ENCODE peak calls at places on chromosomes 6 and 20, in six cellular contexts. One of them, this sample, is unnamed.

GRCh38 chr6:16108996-16109658 is 19.8 kb upstream of the MYLIP start:
- DNase-seq in sigmoid colon: no peak
- DNase-seq in endothelial cell: no peak
- DNase-seq in IMR-90: no peak
- DNase-seq in mucosa of descending colon: no peak
- DNase-seq in uterus: peak
- DNase-seq in this sample: no peak

GRCh38 chr6:111361648-111362047 is 121.4 kb downstream of the REV3L start:
- DNase-seq in mucosa of descending colon: peak
- DNase-seq in IMR-90: peak
- DNase-seq in sigmoid colon: no peak
- DNase-seq in uterus: no peak
- DNase-seq in endothelial cell: peak
- DNase-seq in this sample: no peak

GRCh38 chr6:53741417-53741816 is 53.4 kb upstream of the LRRC1 start:
- DNase-seq in uterus: no peak
- DNase-seq in IMR-90: no peak
- DNase-seq in sigmoid colon: no peak
- DNase-seq in endothelial cell: no peak
- DNase-seq in mucosa of descending colon: no peak
- DNase-seq in this sample: no peak

GRCh38 chr20:36284751-36285150 is 21.4 kb upstream of the DLGAP4 start:
- DNase-seq in sigmoid colon: peak
- DNase-seq in endothelial cell: no peak
- DNase-seq in uterus: no peak
- DNase-seq in IMR-90: no peak
- DNase-seq in mucosa of descending colon: no peak
- DNase-seq in this sample: no peak

GRCh38 chr6:5471637-5472430 is 210.5 kb downstream of the FARS2 start:
- DNase-seq in IMR-90: no peak
- DNase-seq in endothelial cell: peak
- DNase-seq in mucosa of descending colon: no peak
- DNase-seq in uterus: no peak
- DNase-seq in sigmoid colon: no peak
- DNase-seq in this sample: no peak

GRCh38 chr20:38454556-38455473 is 17.8 kb upstream of the RALGAPB start:
- DNase-seq in mucosa of descending colon: no peak
- DNase-seq in endothelial cell: no peak
- DNase-seq in IMR-90: no peak
- DNase-seq in sigmoid colon: peak
- DNase-seq in uterus: no peak
- DNase-seq in this sample: no peak

GRCh38 chr20:44780226-44780625 is 30.1 kb downstream of the RIMS4 start:
- DNase-seq in uterus: no peak
- DNase-seq in endothelial cell: peak
- DNase-seq in mucosa of descending colon: peak
- DNase-seq in sigmoid colon: no peak
- DNase-seq in IMR-90: peak
- DNase-seq in this sample: no peak

GRCh38 chr20:56414842-56415765 is 3.0 kb downstream of the CASS4 start:
- DNase-seq in IMR-90: peak
- DNase-seq in endothelial cell: no peak
- DNase-seq in uterus: no peak
- DNase-seq in sigmoid colon: no peak
- DNase-seq in mucosa of descending colon: no peak
- DNase-seq in this sample: no peak

GRCh38 chr20:15875446-15875845 is 697.8 kb downstream of the KIF16B start:
- DNase-seq in uterus: no peak
- DNase-seq in sigmoid colon: no peak
- DNase-seq in endothelial cell: no peak
- DNase-seq in mucosa of descending colon: no peak
- DNase-seq in IMR-90: no peak
- DNase-seq in this sample: no peak

GRCh38 chr6:128474481-128474880 is 45.9 kb downstream of the PTPRK start:
- DNase-seq in mucosa of descending colon: no peak
- DNase-seq in IMR-90: peak
- DNase-seq in uterus: no peak
- DNase-seq in sigmoid colon: no peak
- DNase-seq in endothelial cell: no peak
- DNase-seq in this sample: no peak

GRCh38 chr6:89145461-89145961 is 344 bp upstream of the PM20D2 start:
- DNase-seq in sigmoid colon: no peak
- DNase-seq in mucosa of descending colon: peak
- DNase-seq in uterus: no peak
- DNase-seq in endothelial cell: no peak
- DNase-seq in IMR-90: peak
- DNase-seq in this sample: no peak

GRCh38 chr6:153090241-153090930 is 40.7 kb downstream of the RGS17 start:
- DNase-seq in sigmoid colon: no peak
- DNase-seq in uterus: no peak
- DNase-seq in IMR-90: peak
- DNase-seq in endothelial cell: no peak
- DNase-seq in mucosa of descending colon: no peak
- DNase-seq in this sample: no peak

GRCh38 chr6:169828176-169828575 is 76.8 kb downstream of the ERMARD start:
- DNase-seq in mucosa of descending colon: no peak
- DNase-seq in endothelial cell: no peak
- DNase-seq in IMR-90: no peak
- DNase-seq in uterus: no peak
- DNase-seq in sigmoid colon: no peak
- DNase-seq in this sample: no peak

GRCh38 chr6:145713746-145714145 is 21.6 kb downstream of the EPM2A start:
- DNase-seq in sigmoid colon: no peak
- DNase-seq in mucosa of descending colon: no peak
- DNase-seq in IMR-90: no peak
- DNase-seq in uterus: no peak
- DNase-seq in endothelial cell: no peak
- DNase-seq in this sample: no peak

GRCh38 chr6:15879372-15880261 is 216.8 kb upstream of the DTNBP1 start:
- DNase-seq in sigmoid colon: peak
- DNase-seq in mucosa of descending colon: peak
- DNase-seq in IMR-90: peak
- DNase-seq in uterus: peak
- DNase-seq in endothelial cell: no peak
- DNase-seq in this sample: no peak

GRCh38 chr6:12138377-12138776 is 126.3 kb downstream of the HIVEP1 start:
- DNase-seq in mucosa of descending colon: no peak
- DNase-seq in sigmoid colon: no peak
- DNase-seq in uterus: no peak
- DNase-seq in IMR-90: no peak
- DNase-seq in endothelial cell: no peak
- DNase-seq in this sample: no peak

GRCh38 chr6:56246544-56246940 is 838 bp downstream of the COL21A1 start:
- DNase-seq in endothelial cell: no peak
- DNase-seq in sigmoid colon: no peak
- DNase-seq in mucosa of descending colon: no peak
- DNase-seq in uterus: no peak
- DNase-seq in IMR-90: no peak
- DNase-seq in this sample: no peak

GRCh38 chr6:6697620-6698019 is 109.1 kb downstream of the LY86 start:
- DNase-seq in mucosa of descending colon: no peak
- DNase-seq in sigmoid colon: no peak
- DNase-seq in endothelial cell: no peak
- DNase-seq in uterus: peak
- DNase-seq in IMR-90: no peak
- DNase-seq in this sample: no peak

GRCh38 chr20:1652960-1653359 is 4.6 kb downstream of the SIRPG start:
- DNase-seq in mucosa of descending colon: no peak
- DNase-seq in uterus: no peak
- DNase-seq in endothelial cell: no peak
- DNase-seq in IMR-90: no peak
- DNase-seq in sigmoid colon: no peak
- DNase-seq in this sample: no peak

GRCh38 chr6:25454141-25454540 is 175.0 kb downstream of the CARMIL1 start:
- DNase-seq in sigmoid colon: no peak
- DNase-seq in uterus: no peak
- DNase-seq in endothelial cell: no peak
- DNase-seq in IMR-90: peak
- DNase-seq in mucosa of descending colon: no peak
- DNase-seq in this sample: no peak

GRCh38 chr6:81169166-81169565 is 583.3 kb downstream of the TENT5A start:
- DNase-seq in mucosa of descending colon: no peak
- DNase-seq in endothelial cell: no peak
- DNase-seq in IMR-90: no peak
- DNase-seq in sigmoid colon: no peak
- DNase-seq in uterus: no peak
- DNase-seq in this sample: no peak

GRCh38 chr6:154494592-154494991 is 15.9 kb downstream of the CNKSR3 start:
- DNase-seq in endothelial cell: no peak
- DNase-seq in sigmoid colon: no peak
- DNase-seq in uterus: no peak
- DNase-seq in IMR-90: no peak
- DNase-seq in mucosa of descending colon: no peak
- DNase-seq in this sample: no peak

GRCh38 chr6:93932175-93932574 is 512.8 kb upstream of the EPHA7 start:
- DNase-seq in mucosa of descending colon: no peak
- DNase-seq in IMR-90: no peak
- DNase-seq in uterus: no peak
- DNase-seq in endothelial cell: no peak
- DNase-seq in sigmoid colon: no peak
- DNase-seq in this sample: no peak
- TF ChIP-seq CTCF in mucosa of descending colon: no peak
- TF ChIP-seq CTCF in IMR-90: no peak
- TF ChIP-seq CTCF in uterus: no peak
- TF ChIP-seq CTCF in endothelial cell: peak
- TF ChIP-seq CTCF in sigmoid colon: no peak
- TF ChIP-seq CTCF in this sample: no peak

GRCh38 chr20:58794510-58795180 is 56.1 kb downstream of the GNAS-AS1 start:
- DNase-seq in uterus: no peak
- DNase-seq in IMR-90: no peak
- DNase-seq in endothelial cell: no peak
- DNase-seq in mucosa of descending colon: no peak
- DNase-seq in sigmoid colon: no peak
- DNase-seq in this sample: no peak

GRCh38 chr20:58800134-58800650 is 50.5 kb downstream of the GNAS-AS1 start:
- DNase-seq in mucosa of descending colon: no peak
- DNase-seq in IMR-90: no peak
- DNase-seq in uterus: no peak
- DNase-seq in sigmoid colon: no peak
- DNase-seq in endothelial cell: no peak
- DNase-seq in this sample: no peak

GRCh38 chr20:58795181-58795922 is 55.4 kb downstream of the GNAS-AS1 start:
- DNase-seq in mucosa of descending colon: no peak
- DNase-seq in sigmoid colon: no peak
- DNase-seq in IMR-90: no peak
- DNase-seq in endothelial cell: no peak
- DNase-seq in uterus: no peak
- DNase-seq in this sample: no peak

GRCh38 chr20:58795923-58796245 is 54.8 kb downstream of the GNAS-AS1 start:
- DNase-seq in uterus: no peak
- DNase-seq in mucosa of descending colon: no peak
- DNase-seq in sigmoid colon: no peak
- DNase-seq in endothelial cell: no peak
- DNase-seq in IMR-90: no peak
- DNase-seq in this sample: no peak

GRCh38 chr20:58797371-58798050 is 53.2 kb downstream of the GNAS-AS1 start:
- DNase-seq in uterus: no peak
- DNase-seq in mucosa of descending colon: no peak
- DNase-seq in sigmoid colon: no peak
- DNase-seq in IMR-90: no peak
- DNase-seq in endothelial cell: no peak
- DNase-seq in this sample: no peak
- TF ChIP-seq CTCF in uterus: no peak
- TF ChIP-seq CTCF in mucosa of descending colon: no peak
- TF ChIP-seq CTCF in sigmoid colon: no peak
- TF ChIP-seq CTCF in IMR-90: no peak
- TF ChIP-seq CTCF in endothelial cell: no peak
- TF ChIP-seq CTCF in this sample: no peak

DNA sequence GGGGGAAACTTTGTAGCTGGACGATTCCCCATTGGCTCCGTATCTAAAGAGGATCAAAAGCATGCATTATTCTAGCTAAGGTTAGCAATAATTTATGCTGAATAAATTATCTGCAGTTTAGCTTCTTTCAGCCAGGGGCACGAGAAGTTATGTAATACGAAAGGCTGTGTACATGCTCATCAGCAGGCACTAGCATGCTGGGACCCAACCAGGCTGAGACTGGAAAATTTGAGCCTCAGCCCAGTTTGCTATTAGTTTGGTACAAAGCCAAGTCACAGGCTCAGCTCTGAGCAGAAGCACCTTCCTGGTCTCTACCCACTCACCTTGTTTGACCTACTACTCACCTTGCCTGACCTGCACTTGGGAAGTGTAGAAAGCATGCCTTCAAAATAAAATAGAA is 328.1 kb upstream of the ARID1B start:
- DNase-seq in mucosa of descending colon: no peak
- DNase-seq in IMR-90: no peak
- DNase-seq in sigmoid colon: no peak
- DNase-seq in endothelial cell: no peak
- DNase-seq in uterus: no peak
- DNase-seq in this sample: no peak
- TF ChIP-seq CTCF in mucosa of descending colon: no peak
- TF ChIP-seq CTCF in IMR-90: no peak
- TF ChIP-seq CTCF in sigmoid colon: no peak
- TF ChIP-seq CTCF in endothelial cell: no peak
- TF ChIP-seq CTCF in uterus: no peak
- TF ChIP-seq CTCF in this sample: no peak

GRCh38 chr6:136822379-136823127 is at the start of gene PEX7:
- DNase-seq in sigmoid colon: peak
- DNase-seq in IMR-90: peak
- DNase-seq in uterus: peak
- DNase-seq in endothelial cell: peak
- DNase-seq in mucosa of descending colon: peak
- DNase-seq in this sample: peak

GRCh38 chr6:136826216-136826615 is 3.8 kb downstream of the PEX7 start:
- DNase-seq in IMR-90: no peak
- DNase-seq in endothelial cell: no peak
- DNase-seq in mucosa of descending colon: no peak
- DNase-seq in uterus: no peak
- DNase-seq in sigmoid colon: no peak
- DNase-seq in this sample: no peak

GRCh38 chr6:136822051-136822378 is 377 bp upstream of the PEX7 start:
- DNase-seq in IMR-90: peak
- DNase-seq in uterus: peak
- DNase-seq in mucosa of descending colon: peak
- DNase-seq in sigmoid colon: no peak
- DNase-seq in endothelial cell: peak
- DNase-seq in this sample: no peak

GRCh38 chr6:136820541-136820940 is 1.9 kb upstream of the PEX7 start:
- DNase-seq in uterus: no peak
- DNase-seq in IMR-90: no peak
- DNase-seq in endothelial cell: no peak
- DNase-seq in sigmoid colon: no peak
- DNase-seq in mucosa of descending colon: no peak
- DNase-seq in this sample: no peak

DNA sequence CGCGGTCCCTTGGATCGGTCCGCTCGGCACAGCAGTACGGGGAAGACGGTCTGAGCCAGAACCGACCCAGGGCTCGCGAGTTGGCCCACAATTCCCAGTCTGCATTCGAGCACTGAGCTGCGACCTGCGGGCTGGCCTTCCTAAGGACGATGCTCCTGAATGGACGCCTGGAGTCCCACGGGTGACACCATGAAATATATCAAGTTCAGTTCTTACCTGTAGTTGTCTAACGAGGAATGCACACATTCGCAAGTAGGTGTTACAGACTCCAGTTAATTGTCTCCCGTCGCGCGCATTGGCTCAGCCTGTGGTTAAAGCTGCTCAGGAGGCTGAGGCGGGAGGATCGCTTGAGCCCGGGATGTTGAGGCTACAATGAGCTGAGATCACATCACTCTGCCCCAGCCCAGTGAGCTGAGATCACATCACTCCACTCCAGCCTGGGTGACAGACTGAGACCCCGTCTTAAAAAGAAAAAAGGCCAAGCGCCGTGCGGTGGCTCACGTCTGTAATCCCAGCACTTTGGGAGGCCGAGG is 802 bp downstream of the PEX7 start:
- DNase-seq in uterus: peak
- DNase-seq in sigmoid colon: no peak
- DNase-seq in mucosa of descending colon: peak
- DNase-seq in IMR-90: no peak
- DNase-seq in endothelial cell: no peak
- DNase-seq in this sample: no peak
- TF ChIP-seq CTCF in uterus: no peak
- TF ChIP-seq CTCF in sigmoid colon: no peak
- TF ChIP-seq CTCF in mucosa of descending colon: no peak
- TF ChIP-seq CTCF in IMR-90: no peak
- TF ChIP-seq CTCF in endothelial cell: no peak
- TF ChIP-seq CTCF in this sample: no peak